ENCODE peak calls at places on chromosomes 13 and 19, in nine cellular contexts. One of them, this sample, is unnamed.

GRCh38 chr19:7292950-7293794 is 1.0 kb downstream of the INSR start:
- DNase-seq in BE2C: peak
- DNase-seq in coronary artery: peak
- DNase-seq in fibroblast of the aortic adventitia: no peak
- DNase-seq in ascending aorta: peak
- DNase-seq in astrocyte of the cerebellum: no peak
- DNase-seq in heart right ventricle: peak
- DNase-seq in brain microvascular endothelial cell: no peak
- DNase-seq in BJ: no peak
- DNase-seq in this sample: no peak

GRCh38 chr13:64591981-64592380 is 2638.2 kb downstream of the PCDH9 start:
- DNase-seq in BE2C: no peak
- DNase-seq in coronary artery: no peak
- DNase-seq in fibroblast of the aortic adventitia: peak
- DNase-seq in ascending aorta: no peak
- DNase-seq in astrocyte of the cerebellum: no peak
- DNase-seq in heart right ventricle: no peak
- DNase-seq in brain microvascular endothelial cell: peak
- DNase-seq in BJ: peak
- DNase-seq in this sample: peak

GRCh38 chr13:93227906-93228801 is 1.5 kb downstream of the GPC6 start:
- DNase-seq in BE2C: peak
- DNase-seq in coronary artery: peak
- DNase-seq in fibroblast of the aortic adventitia: peak
- DNase-seq in ascending aorta: peak
- DNase-seq in astrocyte of the cerebellum: peak
- DNase-seq in heart right ventricle: peak
- DNase-seq in brain microvascular endothelial cell: peak
- DNase-seq in BJ: no peak
- DNase-seq in this sample: peak

GRCh38 chr13:98576963-98577822 is at the start of gene STK24:
- DNase-seq in BE2C: peak
- DNase-seq in coronary artery: peak
- DNase-seq in fibroblast of the aortic adventitia: peak
- DNase-seq in ascending aorta: peak
- DNase-seq in astrocyte of the cerebellum: peak
- DNase-seq in heart right ventricle: peak
- DNase-seq in brain microvascular endothelial cell: peak
- DNase-seq in BJ: no peak
- DNase-seq in this sample: peak

GRCh38 chr19:39145180-39145953 is 19.8 kb downstream of the PAK4 start:
- DNase-seq in BE2C: no peak
- DNase-seq in coronary artery: no peak
- DNase-seq in fibroblast of the aortic adventitia: no peak
- DNase-seq in ascending aorta: no peak
- DNase-seq in astrocyte of the cerebellum: no peak
- DNase-seq in heart right ventricle: no peak
- DNase-seq in brain microvascular endothelial cell: no peak
- DNase-seq in BJ: no peak
- DNase-seq in this sample: no peak

GRCh38 chr13:74006666-74007065 is 127.5 kb downstream of the KLF12 start:
- DNase-seq in BE2C: no peak
- DNase-seq in coronary artery: no peak
- DNase-seq in fibroblast of the aortic adventitia: no peak
- DNase-seq in ascending aorta: no peak
- DNase-seq in astrocyte of the cerebellum: no peak
- DNase-seq in heart right ventricle: no peak
- DNase-seq in brain microvascular endothelial cell: no peak
- DNase-seq in BJ: no peak
- DNase-seq in this sample: no peak

GRCh38 chr13:40187836-40188591 is 478.4 kb downstream of the FOXO1 start:
- DNase-seq in BE2C: no peak
- DNase-seq in coronary artery: no peak
- DNase-seq in fibroblast of the aortic adventitia: no peak
- DNase-seq in ascending aorta: no peak
- DNase-seq in astrocyte of the cerebellum: no peak
- DNase-seq in heart right ventricle: no peak
- DNase-seq in brain microvascular endothelial cell: no peak
- DNase-seq in BJ: no peak
- DNase-seq in this sample: no peak

GRCh38 chr13:52739468-52740071 is at the start of gene CNMD:
- DNase-seq in BE2C: no peak
- DNase-seq in coronary artery: no peak
- DNase-seq in fibroblast of the aortic adventitia: no peak
- DNase-seq in ascending aorta: no peak
- DNase-seq in astrocyte of the cerebellum: no peak
- DNase-seq in heart right ventricle: no peak
- DNase-seq in brain microvascular endothelial cell: no peak
- DNase-seq in BJ: no peak
- DNase-seq in this sample: no peak

GRCh38 chr13:41413907-41414306 is 43.4 kb upstream of the RGCC start:
- DNase-seq in BE2C: no peak
- DNase-seq in coronary artery: no peak
- DNase-seq in fibroblast of the aortic adventitia: no peak
- DNase-seq in ascending aorta: no peak
- DNase-seq in astrocyte of the cerebellum: no peak
- DNase-seq in heart right ventricle: no peak
- DNase-seq in brain microvascular endothelial cell: no peak
- DNase-seq in BJ: no peak
- DNase-seq in this sample: no peak

GRCh38 chr13:41409611-41410010 is 47.7 kb upstream of the RGCC start:
- DNase-seq in BE2C: no peak
- DNase-seq in coronary artery: no peak
- DNase-seq in fibroblast of the aortic adventitia: no peak
- DNase-seq in ascending aorta: no peak
- DNase-seq in astrocyte of the cerebellum: no peak
- DNase-seq in heart right ventricle: no peak
- DNase-seq in brain microvascular endothelial cell: no peak
- DNase-seq in BJ: no peak
- DNase-seq in this sample: no peak

GRCh38 chr13:41408061-41408460 is 49.3 kb upstream of the RGCC start:
- DNase-seq in BE2C: no peak
- DNase-seq in coronary artery: no peak
- DNase-seq in fibroblast of the aortic adventitia: peak
- DNase-seq in ascending aorta: no peak
- DNase-seq in astrocyte of the cerebellum: no peak
- DNase-seq in heart right ventricle: no peak
- DNase-seq in brain microvascular endothelial cell: no peak
- DNase-seq in BJ: no peak
- DNase-seq in this sample: peak

GRCh38 chr13:41411060-41411459 is 46.3 kb upstream of the RGCC start:
- DNase-seq in BE2C: no peak
- DNase-seq in coronary artery: no peak
- DNase-seq in fibroblast of the aortic adventitia: no peak
- DNase-seq in ascending aorta: no peak
- DNase-seq in astrocyte of the cerebellum: no peak
- DNase-seq in heart right ventricle: no peak
- DNase-seq in brain microvascular endothelial cell: no peak
- DNase-seq in BJ: no peak
- DNase-seq in this sample: no peak

GRCh38 chr13:41411536-41411935 is 45.8 kb upstream of the RGCC start:
- DNase-seq in BE2C: no peak
- DNase-seq in coronary artery: no peak
- DNase-seq in fibroblast of the aortic adventitia: peak
- DNase-seq in ascending aorta: no peak
- DNase-seq in astrocyte of the cerebellum: peak
- DNase-seq in heart right ventricle: peak
- DNase-seq in brain microvascular endothelial cell: peak
- DNase-seq in BJ: peak
- DNase-seq in this sample: peak
- TF ChIP-seq CTCF in BE2C: peak
- TF ChIP-seq CTCF in coronary artery: no peak
- TF ChIP-seq CTCF in fibroblast of the aortic adventitia: peak
- TF ChIP-seq CTCF in ascending aorta: no peak
- TF ChIP-seq CTCF in astrocyte of the cerebellum: peak
- TF ChIP-seq CTCF in heart right ventricle: peak
- TF ChIP-seq CTCF in brain microvascular endothelial cell: peak
- TF ChIP-seq CTCF in BJ: peak
- TF ChIP-seq CTCF in this sample: peak

GRCh38 chr19:40444181-40445005 is at the start of gene SERTAD3:
- DNase-seq in BE2C: peak
- DNase-seq in coronary artery: peak
- DNase-seq in fibroblast of the aortic adventitia: peak
- DNase-seq in ascending aorta: peak
- DNase-seq in astrocyte of the cerebellum: peak
- DNase-seq in heart right ventricle: peak
- DNase-seq in brain microvascular endothelial cell: peak
- DNase-seq in BJ: no peak
- DNase-seq in this sample: peak

GRCh38 chr19:40441719-40442253 is 2.3 kb downstream of the SERTAD3 start:
- DNase-seq in BE2C: no peak
- DNase-seq in coronary artery: no peak
- DNase-seq in fibroblast of the aortic adventitia: no peak
- DNase-seq in ascending aorta: no peak
- DNase-seq in astrocyte of the cerebellum: no peak
- DNase-seq in heart right ventricle: no peak
- DNase-seq in brain microvascular endothelial cell: no peak
- DNase-seq in BJ: no peak
- DNase-seq in this sample: no peak

GRCh38 chr19:40443131-40443929 is 805 bp downstream of the SERTAD3 start:
- DNase-seq in BE2C: peak
- DNase-seq in coronary artery: peak
- DNase-seq in fibroblast of the aortic adventitia: peak
- DNase-seq in ascending aorta: peak
- DNase-seq in astrocyte of the cerebellum: peak
- DNase-seq in heart right ventricle: peak
- DNase-seq in brain microvascular endothelial cell: peak
- DNase-seq in BJ: peak
- DNase-seq in this sample: peak

GRCh38 chr19:40443930-40444180 is 280 bp downstream of the SERTAD3 start:
- DNase-seq in BE2C: no peak
- DNase-seq in coronary artery: no peak
- DNase-seq in fibroblast of the aortic adventitia: peak
- DNase-seq in ascending aorta: no peak
- DNase-seq in astrocyte of the cerebellum: no peak
- DNase-seq in heart right ventricle: no peak
- DNase-seq in brain microvascular endothelial cell: no peak
- DNase-seq in BJ: no peak
- DNase-seq in this sample: no peak

DNA sequence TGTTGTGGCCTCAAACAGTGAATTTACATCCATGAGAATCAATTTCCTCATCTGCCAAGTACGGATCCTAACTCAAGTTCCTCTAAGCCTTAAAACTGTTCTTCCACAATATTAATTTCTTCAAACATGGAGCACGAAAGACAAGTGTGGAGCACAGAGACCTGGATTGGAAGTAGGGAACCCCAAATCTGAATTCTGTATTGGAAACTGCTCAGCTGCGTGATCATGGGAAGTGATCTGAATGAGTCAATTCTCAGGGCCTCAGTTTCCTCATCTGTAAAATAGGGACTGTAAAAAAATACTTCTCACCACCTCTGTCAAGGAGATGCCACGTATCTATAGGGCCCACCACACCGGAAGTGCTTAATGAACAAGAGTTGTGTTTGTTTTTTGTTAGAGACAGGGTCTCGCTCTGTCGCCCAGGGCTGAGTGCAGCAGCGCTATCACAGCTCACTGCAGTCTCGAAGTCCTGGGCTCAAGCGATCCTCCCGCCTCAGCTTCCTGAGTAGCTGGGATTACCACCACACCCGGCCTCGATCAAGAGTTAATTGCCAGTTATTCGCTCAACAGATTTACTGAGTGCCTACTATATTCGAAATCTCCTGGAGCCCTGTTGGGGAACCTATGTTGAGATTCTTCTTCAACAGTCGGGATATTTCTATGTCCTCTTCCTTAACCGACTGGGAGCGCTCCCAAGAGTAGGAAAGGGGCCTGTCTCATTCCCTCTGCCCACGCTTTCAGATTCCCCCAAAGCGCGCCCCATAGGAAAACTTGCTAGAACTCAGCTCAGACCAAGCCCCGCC is 1.6 kb downstream of the SERTAD3 start:
- DNase-seq in BE2C: no peak
- DNase-seq in coronary artery: no peak
- DNase-seq in fibroblast of the aortic adventitia: no peak
- DNase-seq in ascending aorta: no peak
- DNase-seq in astrocyte of the cerebellum: no peak
- DNase-seq in heart right ventricle: no peak
- DNase-seq in brain microvascular endothelial cell: no peak
- DNase-seq in BJ: no peak
- DNase-seq in this sample: no peak
- TF ChIP-seq CTCF in BE2C: no peak
- TF ChIP-seq CTCF in coronary artery: no peak
- TF ChIP-seq CTCF in fibroblast of the aortic adventitia: no peak
- TF ChIP-seq CTCF in ascending aorta: no peak
- TF ChIP-seq CTCF in astrocyte of the cerebellum: no peak
- TF ChIP-seq CTCF in heart right ventricle: no peak
- TF ChIP-seq CTCF in brain microvascular endothelial cell: no peak
- TF ChIP-seq CTCF in BJ: no peak
- TF ChIP-seq CTCF in this sample: no peak

DNA sequence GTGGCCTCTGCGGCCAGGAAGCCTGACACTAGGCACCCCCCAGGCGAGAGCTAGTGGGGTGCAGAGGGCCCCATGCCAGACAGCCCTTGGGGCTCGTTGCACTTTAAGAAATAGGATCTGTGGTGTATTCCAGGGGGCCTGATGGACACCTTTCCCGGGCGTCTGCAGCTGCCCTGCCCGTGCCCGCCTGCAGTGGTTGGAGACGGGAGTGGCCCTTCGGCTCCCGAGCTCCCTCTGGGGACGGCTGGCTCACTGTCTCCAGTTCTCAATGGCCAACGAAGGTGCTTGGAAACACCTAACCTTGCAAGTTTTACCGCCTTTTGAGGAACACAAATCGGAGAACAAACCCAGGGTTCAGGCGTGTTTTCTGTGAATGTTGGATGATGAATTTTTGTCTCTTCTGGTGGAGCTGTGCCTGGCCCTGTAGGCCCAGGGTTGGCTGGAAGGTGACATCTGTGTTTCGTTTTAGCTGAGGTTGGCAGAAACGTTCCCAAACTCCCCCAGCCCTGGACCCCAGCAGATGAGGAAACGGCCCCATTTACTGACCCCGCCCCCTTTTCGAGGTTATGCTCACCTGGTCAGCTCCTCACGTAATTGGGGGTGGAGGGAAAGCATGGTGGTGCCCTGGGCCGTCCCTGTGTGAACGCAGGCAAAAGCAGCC is 17.4 kb upstream of the NPAS1 start:
- DNase-seq in BE2C: no peak
- DNase-seq in coronary artery: no peak
- DNase-seq in fibroblast of the aortic adventitia: no peak
- DNase-seq in ascending aorta: no peak
- DNase-seq in astrocyte of the cerebellum: no peak
- DNase-seq in heart right ventricle: no peak
- DNase-seq in brain microvascular endothelial cell: no peak
- DNase-seq in BJ: no peak
- DNase-seq in this sample: no peak
- TF ChIP-seq CTCF in BE2C: peak
- TF ChIP-seq CTCF in coronary artery: no peak
- TF ChIP-seq CTCF in fibroblast of the aortic adventitia: peak
- TF ChIP-seq CTCF in ascending aorta: no peak
- TF ChIP-seq CTCF in astrocyte of the cerebellum: no peak
- TF ChIP-seq CTCF in heart right ventricle: peak
- TF ChIP-seq CTCF in brain microvascular endothelial cell: no peak
- TF ChIP-seq CTCF in BJ: no peak
- TF ChIP-seq CTCF in this sample: no peak

DNA sequence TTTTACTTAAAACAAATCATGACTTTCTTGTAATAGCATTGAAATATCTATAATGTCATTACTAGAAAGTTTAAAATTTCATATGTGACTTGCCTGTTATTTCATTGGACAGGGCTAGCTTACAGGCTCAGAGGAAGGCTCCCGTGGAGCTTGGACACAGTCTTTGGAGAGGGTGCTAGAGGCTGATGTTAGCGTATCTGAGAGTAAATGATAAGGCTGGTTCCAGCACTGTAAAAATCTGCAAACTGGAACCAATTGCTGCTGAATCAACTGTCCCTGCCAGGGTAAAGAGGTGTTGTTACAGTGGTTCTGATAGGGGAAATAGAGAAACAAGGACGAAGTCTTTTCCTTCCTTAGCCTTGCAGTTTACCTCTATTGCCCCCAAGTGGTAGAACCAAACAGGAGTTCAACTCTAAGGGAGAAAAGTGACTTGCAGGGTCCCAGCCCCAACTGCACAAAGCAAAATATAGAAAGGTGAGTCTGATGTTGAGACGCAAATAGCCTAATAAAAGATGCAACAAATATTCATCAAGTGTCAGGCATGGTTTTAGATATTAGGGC is 901.7 kb downstream of the DIAPH3 start:
- DNase-seq in BE2C: peak
- DNase-seq in coronary artery: no peak
- DNase-seq in fibroblast of the aortic adventitia: peak
- DNase-seq in ascending aorta: no peak
- DNase-seq in astrocyte of the cerebellum: no peak
- DNase-seq in heart right ventricle: no peak
- DNase-seq in brain microvascular endothelial cell: no peak
- DNase-seq in BJ: no peak
- DNase-seq in this sample: no peak
- TF ChIP-seq CTCF in BE2C: peak
- TF ChIP-seq CTCF in coronary artery: no peak
- TF ChIP-seq CTCF in fibroblast of the aortic adventitia: peak
- TF ChIP-seq CTCF in ascending aorta: no peak
- TF ChIP-seq CTCF in astrocyte of the cerebellum: peak
- TF ChIP-seq CTCF in heart right ventricle: peak
- TF ChIP-seq CTCF in brain microvascular endothelial cell: peak
- TF ChIP-seq CTCF in BJ: peak
- TF ChIP-seq CTCF in this sample: no peak